ENCODE peak calls at places on chromosome 22, in eight cellular contexts. I, K, T, N, G, Y, A and S are unnamed samples.

GRCh38 chr22:49156662-49157285 is 670.9 kb downstream of the BRD1 start:
- DNase-seq in I (no peak), K (no peak), T (no peak), N (no peak), G (peak), Y (no peak), A (no peak), S (no peak)

GRCh38 chr22:46352691-46353386 is 17.3 kb downstream of the TRMU start:
- DNase-seq in I (peak), K (peak), T (peak), N (no peak), G (peak), Y (no peak), A (peak), S (no peak)

GRCh38 chr22:31843526-31843925 is 89.7 kb downstream of the DEPDC5 start:
- DNase-seq in I (no peak), K (no peak), T (no peak), N (no peak), G (no peak), Y (no peak), A (no peak), S (no peak)

GRCh38 chr22:28910575-28911278 is 27.4 kb downstream of the ZNRF3 start:
- DNase-seq in I (no peak), K (no peak), T (no peak), N (no peak), G (no peak), Y (no peak), A (no peak), S (no peak)

GRCh38 chr22:27108425-27109114 is 451.2 kb downstream of the MIAT start:
- DNase-seq in I (no peak), K (peak), T (no peak), N (peak), G (peak), Y (no peak), A (peak), S (peak)

GRCh38 chr22:32083814-32084213 is 40.8 kb downstream of the SLC5A1 start:
- DNase-seq in I (no peak), K (no peak), T (no peak), N (no peak), G (no peak), Y (peak), A (no peak), S (no peak)

GRCh38 chr22:49331223-49331815 is 496.4 kb downstream of the BRD1 start:
- DNase-seq in I (no peak), K (no peak), T (no peak), N (no peak), G (no peak), Y (peak), A (peak), S (no peak)

GRCh38 chr22:17871726-17872458 is 97.6 kb upstream of the BID start:
- DNase-seq in I (no peak), K (no peak), T (no peak), N (no peak), G (no peak), Y (no peak), A (peak), S (no peak)

GRCh38 chr22:48449466-48450187 is 1378.0 kb downstream of the BRD1 start:
- DNase-seq in I (no peak), K (peak), T (no peak), N (no peak), G (no peak), Y (peak), A (no peak), S (no peak)

GRCh38 chr22:30260682-30261081 is 6.0 kb downstream of the OSM start:
- DNase-seq in I (no peak), K (no peak), T (no peak), N (no peak), G (no peak), Y (no peak), A (no peak), S (no peak)

GRCh38 chr22:34761111-34761510 is 304.8 kb upstream of the ISX start:
- DNase-seq in I (no peak), K (peak), T (no peak), N (no peak), G (no peak), Y (no peak), A (no peak), S (no peak)
- TF ChIP-seq CTCF in I (no peak), K (no peak), T (no peak), N (no peak), G (no peak), Y (no peak), A (no peak), S (no peak)

DNA sequence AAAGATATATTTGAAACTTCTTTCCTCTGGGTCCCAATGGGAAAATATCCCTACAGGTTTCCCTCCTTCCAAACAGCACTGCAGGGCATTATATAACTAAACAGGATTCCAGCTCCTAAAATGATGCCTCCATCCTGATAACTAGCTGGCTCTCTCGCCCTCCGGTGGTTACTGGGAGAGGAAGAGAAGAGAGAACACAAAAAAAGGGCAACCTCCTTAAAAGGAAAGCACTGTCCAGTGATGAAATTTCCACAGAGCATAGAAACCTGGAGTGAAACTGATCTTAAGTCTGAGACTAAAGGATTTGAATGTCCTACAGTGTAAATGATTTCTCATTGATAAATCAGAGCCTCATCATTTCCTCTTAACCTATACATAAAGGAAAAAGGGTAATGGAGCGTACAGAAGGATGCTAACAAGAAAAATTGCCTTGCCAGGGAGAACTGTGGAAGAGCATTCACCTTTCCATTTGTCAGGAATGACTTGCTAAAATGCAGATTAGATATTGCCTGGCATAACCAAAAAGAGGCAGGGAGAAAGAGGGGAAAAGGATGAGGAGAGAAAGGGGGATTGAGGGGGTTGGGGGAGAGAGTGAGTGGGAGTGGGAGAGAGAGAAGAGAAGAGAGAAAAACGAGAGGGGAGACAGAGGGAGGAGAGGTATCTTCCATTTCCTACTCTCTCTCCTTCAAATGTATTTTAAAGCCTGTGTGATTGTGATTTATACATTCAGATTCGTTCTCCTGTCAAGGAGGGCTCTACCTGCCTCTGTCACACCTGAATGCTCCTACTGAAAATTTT is 121.4 kb downstream of the APOL5 start:
- DNase-seq in I (no peak), K (peak), T (no peak), N (peak), G (peak), Y (no peak), A (no peak), S (peak)
- TF ChIP-seq CTCF in I (peak), K (peak), T (peak), N (peak), G (peak), Y (peak), A (peak), S (no peak)

DNA sequence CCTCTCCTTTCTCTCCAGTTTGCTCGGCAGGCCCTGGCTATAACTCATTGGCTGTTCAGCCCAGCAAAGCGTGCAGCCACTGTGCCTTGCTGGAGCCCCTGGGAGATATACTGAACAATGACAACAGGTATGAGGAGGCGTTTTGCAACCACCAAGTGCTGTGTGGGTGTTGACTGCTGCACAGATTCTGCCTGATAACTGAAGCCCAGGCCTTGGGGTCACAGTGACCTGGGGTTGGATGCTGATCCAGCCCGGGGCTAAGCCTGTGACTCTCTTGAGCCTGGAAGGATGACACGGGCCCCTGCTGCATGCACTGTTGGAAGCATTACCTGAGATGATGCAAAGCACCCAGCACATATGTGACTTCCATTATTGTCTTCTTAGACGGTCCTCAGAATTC is 13.7 kb upstream of the A4GALT start:
- DNase-seq in I (no peak), K (no peak), T (no peak), N (no peak), G (no peak), Y (no peak), A (no peak), S (no peak)
- TF ChIP-seq CTCF in I (no peak), K (no peak), T (no peak), N (no peak), G (no peak), Y (no peak), A (no peak), S (no peak)

DNA sequence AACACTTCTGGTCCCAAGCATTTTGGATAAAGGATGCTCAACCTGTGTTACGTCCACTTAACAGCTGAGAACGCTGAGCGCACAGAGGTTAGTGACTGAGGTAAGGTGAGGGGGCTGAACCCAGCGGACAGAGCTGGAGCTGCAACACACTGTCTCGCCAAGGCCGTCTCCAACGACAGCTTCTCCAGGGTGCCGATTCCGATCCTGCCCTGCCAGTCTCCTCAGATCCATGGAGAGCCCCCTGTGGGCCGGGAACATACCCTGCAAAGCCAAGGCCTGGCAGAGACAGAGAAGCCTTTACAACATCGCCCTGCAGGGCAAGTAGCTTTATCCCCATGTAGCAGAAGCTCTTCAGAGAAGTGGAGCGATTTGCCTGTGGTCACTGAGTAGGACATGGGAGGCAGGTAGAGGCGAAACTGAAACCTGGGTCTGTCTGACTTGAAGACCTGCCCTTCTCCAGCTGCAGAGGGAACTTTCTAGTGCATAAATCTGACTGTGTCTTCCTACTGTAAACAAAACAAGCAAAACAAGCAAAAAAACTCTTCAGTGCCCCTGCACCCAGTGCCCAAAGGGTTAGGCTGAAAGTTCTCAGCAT is 72.8 kb downstream of the SCUBE1 start:
- DNase-seq in I (no peak), K (no peak), T (peak), N (no peak), G (peak), Y (no peak), A (no peak), S (no peak)
- TF ChIP-seq CTCF in I (peak), K (no peak), T (peak), N (no peak), G (peak), Y (peak), A (no peak), S (peak)

DNA sequence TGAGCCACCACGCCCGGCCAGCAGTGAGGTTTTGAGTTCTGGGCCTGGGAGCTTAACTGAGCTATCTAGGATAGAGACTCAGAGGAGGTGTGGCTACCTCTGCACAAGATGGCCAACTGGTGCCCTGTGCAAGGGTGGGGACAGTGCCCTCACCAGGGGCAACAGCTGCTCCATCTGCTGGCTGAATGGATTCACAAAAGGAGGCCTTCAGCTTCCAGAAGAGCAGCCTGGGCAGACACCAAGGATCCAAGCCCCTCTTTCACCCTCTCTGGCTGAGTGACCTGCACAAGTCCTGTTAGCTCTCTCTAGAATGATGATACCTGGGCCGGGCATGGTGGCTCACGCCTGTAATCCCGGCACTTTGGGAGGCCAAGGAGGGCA is 33.5 kb upstream of the BAIAP2L2 start:
- DNase-seq in I (no peak), K (no peak), T (peak), N (no peak), G (peak), Y (peak), A (no peak), S (no peak)
- TF ChIP-seq CTCF in I (no peak), K (no peak), T (peak), N (no peak), G (peak), Y (no peak), A (no peak), S (no peak)

GRCh38 chr22:20029550-20030225 is 8.8 kb downstream of the TANGO2 start:
- DNase-seq in I (no peak), K (no peak), T (no peak), N (no peak), G (no peak), Y (no peak), A (no peak), S (no peak)

GRCh38 chr22:20026204-20026908 is 5.4 kb downstream of the TANGO2 start:
- DNase-seq in I (no peak), K (no peak), T (peak), N (no peak), G (no peak), Y (no peak), A (peak), S (no peak)

GRCh38 chr22:20028855-20029549 is 8.1 kb downstream of the TANGO2 start:
- DNase-seq in I (no peak), K (no peak), T (no peak), N (no peak), G (no peak), Y (no peak), A (no peak), S (no peak)

GRCh38 chr22:20026996-20027601 is 6.2 kb downstream of the TANGO2 start:
- DNase-seq in I (no peak), K (no peak), T (peak), N (no peak), G (no peak), Y (no peak), A (peak), S (no peak)

GRCh38 chr22:20027966-20028854 is 7.3 kb downstream of the TANGO2 start:
- DNase-seq in I (no peak), K (no peak), T (peak), N (no peak), G (no peak), Y (no peak), A (peak), S (no peak)
- TF ChIP-seq CTCF in I (peak), K (peak), T (peak), N (no peak), G (peak), Y (peak), A (no peak), S (no peak)

GRCh38 chr22:45163417-45164216 is at the start of gene NUP50:
- DNase-seq in I (peak), K (peak), T (peak), N (peak), G (peak), Y (peak), A (peak), S (peak)
- TF ChIP-seq CTCF in I (no peak), K (no peak), T (peak), N (peak), G (peak), Y (no peak), A (peak), S (no peak)

DNA sequence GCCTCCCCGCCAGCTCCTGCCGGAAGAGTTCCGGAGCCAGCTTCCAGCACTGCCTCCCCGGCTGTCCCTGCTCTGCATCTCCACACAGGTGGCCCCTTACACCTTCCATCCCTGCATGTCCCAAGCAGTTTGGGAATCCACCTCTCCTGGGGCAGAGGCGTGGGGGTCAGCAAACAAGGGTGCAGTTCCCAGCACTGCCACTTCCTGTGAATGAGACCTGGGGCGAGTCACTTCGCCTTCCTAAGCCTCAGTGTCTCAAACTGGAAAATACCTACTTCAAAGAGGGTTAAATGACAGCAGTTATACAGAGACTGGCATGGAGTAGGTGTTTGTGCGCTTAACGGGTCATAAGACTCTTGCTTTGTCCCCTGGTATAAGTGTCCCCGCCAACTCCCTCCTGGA is 5.2 kb downstream of the CYTH4 start:
- DNase-seq in I (no peak), K (no peak), T (no peak), N (no peak), G (no peak), Y (no peak), A (no peak), S (no peak)
- TF ChIP-seq CTCF in I (no peak), K (no peak), T (no peak), N (no peak), G (no peak), Y (no peak), A (no peak), S (no peak)

DNA sequence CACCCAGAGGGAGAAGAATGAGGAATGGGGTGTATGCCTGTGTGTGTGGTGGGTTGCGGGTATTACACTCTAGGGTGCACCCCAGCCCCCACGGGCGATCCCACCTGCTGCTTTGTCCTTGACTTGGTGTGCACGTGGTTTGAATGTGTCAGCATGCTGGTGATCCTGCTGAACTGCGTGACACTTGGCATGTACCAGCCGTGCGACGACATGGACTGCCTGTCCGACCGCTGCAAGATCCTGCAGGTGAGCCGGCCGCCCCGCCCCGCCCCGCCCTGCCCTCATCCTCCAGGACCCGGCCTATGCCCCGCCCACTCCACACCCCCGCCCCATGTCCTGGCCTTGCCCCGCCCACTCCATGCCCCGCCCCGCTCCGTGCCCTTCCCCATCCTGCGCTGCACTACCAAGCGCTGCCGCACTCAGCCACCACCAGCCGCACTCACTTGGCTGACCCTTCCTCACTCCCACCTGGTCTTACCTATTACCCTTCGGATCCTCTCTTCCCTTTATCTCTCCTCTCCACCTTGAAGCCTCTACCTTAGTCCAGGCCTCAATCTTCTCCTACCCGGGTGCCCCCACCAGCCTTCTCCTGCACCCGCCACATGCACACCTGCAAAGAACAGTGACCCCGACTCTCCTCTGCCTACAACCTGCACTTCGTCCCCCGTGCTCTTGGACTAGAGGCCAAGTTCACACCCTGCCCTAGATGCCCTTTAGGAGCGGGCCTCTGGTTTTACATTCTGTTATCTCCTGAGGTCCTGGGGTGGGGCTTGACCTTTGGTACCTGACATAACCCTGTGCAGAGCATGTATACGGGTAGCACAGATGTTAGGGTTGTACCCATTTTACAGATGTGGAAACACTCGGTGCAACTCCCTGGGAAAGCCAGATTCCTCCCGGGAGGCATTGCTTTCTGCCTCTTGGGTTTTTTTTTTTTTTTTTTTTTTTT is 27.7 kb downstream of the CACNA1I start:
- DNase-seq in I (no peak), K (no peak), T (peak), N (no peak), G (no peak), Y (no peak), A (peak), S (peak)
- TF ChIP-seq CTCF in I (no peak), K (no peak), T (peak), N (no peak), G (no peak), Y (no peak), A (no peak), S (no peak)

DNA sequence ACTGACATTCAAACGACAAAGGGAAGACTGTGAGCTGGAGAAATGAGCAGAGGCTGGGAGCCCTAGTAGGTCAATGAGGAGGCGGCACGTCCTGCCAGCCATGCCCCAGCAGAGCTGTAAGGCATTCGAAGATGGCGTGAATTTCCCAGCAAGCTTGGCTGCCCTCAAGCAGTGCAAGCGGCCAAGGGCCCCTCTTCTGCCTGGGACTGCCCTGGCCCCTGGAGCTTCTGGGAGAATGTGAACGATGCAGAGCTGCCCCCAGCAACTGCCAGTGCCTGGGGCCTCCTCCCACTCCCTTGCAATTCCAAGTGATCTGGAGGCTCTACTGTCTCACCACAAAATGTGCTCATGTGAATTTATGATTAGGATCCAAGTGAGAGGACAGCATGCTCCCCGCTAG is 4.3 kb downstream of the PPM1F start:
- DNase-seq in I (no peak), K (no peak), T (no peak), N (no peak), G (no peak), Y (no peak), A (no peak), S (no peak)
- TF ChIP-seq CTCF in I (no peak), K (no peak), T (no peak), N (no peak), G (no peak), Y (no peak), A (no peak), S (no peak)